ENCODE peak calls at places on chromosomes 6 and 20, in four cellular contexts. One of them, this sample, is unnamed.

GRCh38 chr6:111791415-111791814 is 81.8 kb downstream of the FYN start:
- DNase-seq in stimulated activated CD8-positive, alpha-beta memory T cell treated with anti-CD3 and anti-CD28 coated beads, Interleukin-15, amount 100 ng/mL, for 1 hour: no peak
- DNase-seq in transverse colon: no peak
- DNase-seq in NCI-H1105: no peak
- DNase-seq in this sample: no peak

GRCh38 chr6:33212857-33213165 is 4.5 kb downstream of the RING1 start:
- DNase-seq in NCI-H1105: no peak
- DNase-seq in stimulated activated CD8-positive, alpha-beta memory T cell treated with anti-CD3 and anti-CD28 coated beads, Interleukin-15, amount 100 ng/mL, for 1 hour: no peak
- DNase-seq in transverse colon: no peak
- DNase-seq in this sample: no peak

GRCh38 chr6:46472243-46472642 is 19.0 kb downstream of the RCAN2 start:
- DNase-seq in stimulated activated CD8-positive, alpha-beta memory T cell treated with anti-CD3 and anti-CD28 coated beads, Interleukin-15, amount 100 ng/mL, for 1 hour: no peak
- DNase-seq in transverse colon: no peak
- DNase-seq in NCI-H1105: no peak
- DNase-seq in this sample: no peak

GRCh38 chr20:44646641-44647274 is 4.7 kb downstream of the ADA start:
- DNase-seq in transverse colon: peak
- DNase-seq in NCI-H1105: no peak
- DNase-seq in stimulated activated CD8-positive, alpha-beta memory T cell treated with anti-CD3 and anti-CD28 coated beads, Interleukin-15, amount 100 ng/mL, for 1 hour: no peak
- DNase-seq in this sample: no peak

GRCh38 chr6:43842964-43843645 is 73.1 kb downstream of the VEGFA start:
- DNase-seq in transverse colon: peak
- DNase-seq in stimulated activated CD8-positive, alpha-beta memory T cell treated with anti-CD3 and anti-CD28 coated beads, Interleukin-15, amount 100 ng/mL, for 1 hour: no peak
- DNase-seq in NCI-H1105: no peak
- DNase-seq in this sample: no peak

GRCh38 chr6:127481628-127482027 is 22.4 kb upstream of the KIAA0408 start:
- DNase-seq in NCI-H1105: no peak
- DNase-seq in stimulated activated CD8-positive, alpha-beta memory T cell treated with anti-CD3 and anti-CD28 coated beads, Interleukin-15, amount 100 ng/mL, for 1 hour: no peak
- DNase-seq in transverse colon: no peak
- DNase-seq in this sample: no peak

GRCh38 chr6:3962897-3963296 is 113.7 kb downstream of the FAM50B start:
- DNase-seq in stimulated activated CD8-positive, alpha-beta memory T cell treated with anti-CD3 and anti-CD28 coated beads, Interleukin-15, amount 100 ng/mL, for 1 hour: no peak
- DNase-seq in transverse colon: no peak
- DNase-seq in NCI-H1105: no peak
- DNase-seq in this sample: no peak

GRCh38 chr6:31898200-31899011 is 908 bp upstream of the EHMT2 start:
- DNase-seq in NCI-H1105: peak
- DNase-seq in transverse colon: peak
- DNase-seq in stimulated activated CD8-positive, alpha-beta memory T cell treated with anti-CD3 and anti-CD28 coated beads, Interleukin-15, amount 100 ng/mL, for 1 hour: no peak
- DNase-seq in this sample: peak

This sample was measured in DMS79.